ENCODE peak calls at places on chromosomes 4 and X, in eight cellular contexts. One of them, this sample, is unnamed.

GRCh38 chrX:94361241-94361640 is 687.2 kb downstream of the FAM133A start:
- DNase-seq in foreskin fibroblast: no peak
- DNase-seq in A549: no peak
- DNase-seq in IMR-90: no peak
- DNase-seq in coronary artery: no peak
- DNase-seq in endothelial cell: no peak
- DNase-seq in stomach: no peak
- DNase-seq in body of pancreas: no peak
- DNase-seq in this sample: no peak

GRCh38 chrX:20011608-20012007 is 20.7 kb upstream of the BCLAF3 start:
- DNase-seq in A549: no peak
- DNase-seq in coronary artery: no peak
- DNase-seq in foreskin fibroblast: no peak
- DNase-seq in stomach: no peak
- DNase-seq in IMR-90: no peak
- DNase-seq in body of pancreas: no peak
- DNase-seq in endothelial cell: no peak
- DNase-seq in this sample: no peak

GRCh38 chr4:53916431-53916889 is 147.9 kb downstream of the CHIC2 start:
- DNase-seq in stomach: no peak
- DNase-seq in coronary artery: no peak
- DNase-seq in endothelial cell: no peak
- DNase-seq in A549: no peak
- DNase-seq in body of pancreas: no peak
- DNase-seq in foreskin fibroblast: peak
- DNase-seq in IMR-90: peak
- DNase-seq in this sample: no peak

GRCh38 chr4:21697583-21697982 is 251.0 kb downstream of the KCNIP4 start:
- DNase-seq in endothelial cell: peak
- DNase-seq in foreskin fibroblast: peak
- DNase-seq in IMR-90: no peak
- DNase-seq in body of pancreas: no peak
- DNase-seq in A549: peak
- DNase-seq in coronary artery: no peak
- DNase-seq in stomach: peak
- DNase-seq in this sample: peak

GRCh38 chr4:25174674-25175073 is 14.4 kb upstream of the SEPSECS start:
- DNase-seq in body of pancreas: no peak
- DNase-seq in coronary artery: no peak
- DNase-seq in IMR-90: peak
- DNase-seq in A549: no peak
- DNase-seq in foreskin fibroblast: peak
- DNase-seq in stomach: no peak
- DNase-seq in endothelial cell: no peak
- DNase-seq in this sample: no peak

GRCh38 chr4:76571274-76571673 is 136.2 kb downstream of the SHROOM3 start:
- DNase-seq in stomach: no peak
- DNase-seq in A549: peak
- DNase-seq in body of pancreas: peak
- DNase-seq in IMR-90: no peak
- DNase-seq in foreskin fibroblast: no peak
- DNase-seq in endothelial cell: no peak
- DNase-seq in coronary artery: no peak
- DNase-seq in this sample: no peak

GRCh38 chrX:43333543-43333942 is 322.6 kb upstream of the MAOA start:
- DNase-seq in foreskin fibroblast: no peak
- DNase-seq in IMR-90: no peak
- DNase-seq in coronary artery: no peak
- DNase-seq in stomach: no peak
- DNase-seq in endothelial cell: no peak
- DNase-seq in A549: no peak
- DNase-seq in body of pancreas: no peak
- DNase-seq in this sample: no peak

GRCh38 chr4:167023359-167023925 is 210.9 kb downstream of the SPOCK3 start:
- DNase-seq in coronary artery: no peak
- DNase-seq in endothelial cell: no peak
- DNase-seq in stomach: no peak
- DNase-seq in foreskin fibroblast: no peak
- DNase-seq in IMR-90: no peak
- DNase-seq in body of pancreas: no peak
- DNase-seq in A549: no peak
- DNase-seq in this sample: no peak

GRCh38 chrX:154804957-154805695 is at the start of gene MPP1:
- DNase-seq in coronary artery: peak
- DNase-seq in A549: peak
- DNase-seq in body of pancreas: peak
- DNase-seq in IMR-90: peak
- DNase-seq in foreskin fibroblast: peak
- DNase-seq in endothelial cell: peak
- DNase-seq in stomach: peak
- DNase-seq in this sample: peak

GRCh38 chr4:93184093-93184492 is 644.5 kb upstream of the ATOH1 start:
- DNase-seq in coronary artery: no peak
- DNase-seq in IMR-90: no peak
- DNase-seq in body of pancreas: no peak
- DNase-seq in endothelial cell: no peak
- DNase-seq in stomach: no peak
- DNase-seq in foreskin fibroblast: no peak
- DNase-seq in A549: no peak
- DNase-seq in this sample: no peak

GRCh38 chrX:53077207-53078197 is 4.7 kb upstream of the TSPYL2 start:
- DNase-seq in body of pancreas: no peak
- DNase-seq in IMR-90: no peak
- DNase-seq in endothelial cell: no peak
- DNase-seq in stomach: no peak
- DNase-seq in foreskin fibroblast: no peak
- DNase-seq in A549: no peak
- DNase-seq in coronary artery: no peak
- DNase-seq in this sample: no peak

GRCh38 chr4:20255823-20256222 is 4.1 kb downstream of the SLIT2 start:
- DNase-seq in foreskin fibroblast: peak
- DNase-seq in endothelial cell: no peak
- DNase-seq in coronary artery: no peak
- DNase-seq in A549: no peak
- DNase-seq in body of pancreas: no peak
- DNase-seq in IMR-90: no peak
- DNase-seq in stomach: no peak
- DNase-seq in this sample: no peak

GRCh38 chr4:159655547-159655946 is 552.7 kb downstream of the RAPGEF2 start:
- DNase-seq in foreskin fibroblast: no peak
- DNase-seq in IMR-90: no peak
- DNase-seq in body of pancreas: no peak
- DNase-seq in endothelial cell: no peak
- DNase-seq in stomach: no peak
- DNase-seq in coronary artery: no peak
- DNase-seq in A549: no peak
- DNase-seq in this sample: no peak

GRCh38 chrX:24479924-24480722 is 15.0 kb downstream of the PDK3 start:
- DNase-seq in coronary artery: no peak
- DNase-seq in A549: no peak
- DNase-seq in foreskin fibroblast: no peak
- DNase-seq in stomach: no peak
- DNase-seq in endothelial cell: no peak
- DNase-seq in IMR-90: peak
- DNase-seq in body of pancreas: peak
- DNase-seq in this sample: peak

GRCh38 chr4:74805601-74806000 is 11.3 kb upstream of the BTC start:
- DNase-seq in foreskin fibroblast: peak
- DNase-seq in IMR-90: peak
- DNase-seq in coronary artery: no peak
- DNase-seq in body of pancreas: no peak
- DNase-seq in A549: peak
- DNase-seq in endothelial cell: no peak
- DNase-seq in stomach: no peak
- DNase-seq in this sample: no peak

GRCh38 chr4:123564758-123565346 is 168.3 kb downstream of the SPRY1 start:
- DNase-seq in stomach: peak
- DNase-seq in body of pancreas: peak
- DNase-seq in IMR-90: peak
- DNase-seq in coronary artery: no peak
- DNase-seq in endothelial cell: peak
- DNase-seq in foreskin fibroblast: peak
- DNase-seq in A549: peak
- DNase-seq in this sample: peak

GRCh38 chr4:123562994-123563745 is 166.6 kb downstream of the SPRY1 start:
- DNase-seq in stomach: no peak
- DNase-seq in endothelial cell: no peak
- DNase-seq in foreskin fibroblast: peak
- DNase-seq in coronary artery: no peak
- DNase-seq in IMR-90: peak
- DNase-seq in A549: no peak
- DNase-seq in body of pancreas: no peak
- DNase-seq in this sample: no peak

GRCh38 chr4:123559955-123560669 is 163.5 kb downstream of the SPRY1 start:
- DNase-seq in stomach: no peak
- DNase-seq in coronary artery: no peak
- DNase-seq in A549: no peak
- DNase-seq in IMR-90: peak
- DNase-seq in body of pancreas: no peak
- DNase-seq in endothelial cell: no peak
- DNase-seq in foreskin fibroblast: peak
- DNase-seq in this sample: no peak

GRCh38 chr4:123558865-123559264 is 162.3 kb downstream of the SPRY1 start:
- DNase-seq in body of pancreas: no peak
- DNase-seq in A549: no peak
- DNase-seq in foreskin fibroblast: no peak
- DNase-seq in IMR-90: no peak
- DNase-seq in stomach: no peak
- DNase-seq in coronary artery: no peak
- DNase-seq in endothelial cell: no peak
- DNase-seq in this sample: no peak

GRCh38 chr4:123561525-123561924 is 164.9 kb downstream of the SPRY1 start:
- DNase-seq in body of pancreas: no peak
- DNase-seq in stomach: no peak
- DNase-seq in IMR-90: no peak
- DNase-seq in foreskin fibroblast: peak
- DNase-seq in endothelial cell: no peak
- DNase-seq in A549: no peak
- DNase-seq in coronary artery: no peak
- DNase-seq in this sample: no peak
- TF ChIP-seq CTCF in body of pancreas: no peak
- TF ChIP-seq CTCF in stomach: no peak
- TF ChIP-seq CTCF in IMR-90: no peak
- TF ChIP-seq CTCF in foreskin fibroblast: no peak
- TF ChIP-seq CTCF in endothelial cell: no peak
- TF ChIP-seq CTCF in A549: no peak
- TF ChIP-seq CTCF in coronary artery: no peak
- TF ChIP-seq CTCF in this sample: no peak

DNA sequence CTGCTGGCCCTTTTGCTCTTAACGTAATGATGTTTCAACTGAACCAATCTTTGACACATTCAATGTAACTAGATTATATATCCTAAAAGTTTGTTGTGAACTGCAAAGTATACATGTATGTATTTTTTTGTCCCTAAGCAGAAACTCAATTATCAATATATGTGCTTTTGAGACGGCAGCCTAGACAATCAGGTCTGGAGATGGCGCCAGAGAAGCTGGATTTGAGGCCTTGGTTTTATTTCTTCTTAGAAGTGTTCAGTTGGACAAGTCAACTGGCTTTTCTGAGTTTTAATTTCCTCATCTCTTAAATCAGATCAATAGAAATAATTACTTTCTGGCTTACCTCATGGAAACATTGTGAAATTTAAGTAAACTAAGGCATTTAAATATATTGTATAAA is 62.5 kb downstream of the DCAF8L1 start:
- DNase-seq in stomach: no peak
- DNase-seq in body of pancreas: peak
- DNase-seq in foreskin fibroblast: no peak
- DNase-seq in endothelial cell: no peak
- DNase-seq in coronary artery: no peak
- DNase-seq in A549: peak
- DNase-seq in IMR-90: peak
- DNase-seq in this sample: peak
- TF ChIP-seq CTCF in stomach: no peak
- TF ChIP-seq CTCF in body of pancreas: no peak
- TF ChIP-seq CTCF in foreskin fibroblast: no peak
- TF ChIP-seq CTCF in endothelial cell: no peak
- TF ChIP-seq CTCF in coronary artery: no peak
- TF ChIP-seq CTCF in A549: no peak
- TF ChIP-seq CTCF in IMR-90: peak
- TF ChIP-seq CTCF in this sample: no peak

GRCh38 chr4:139582044-139582443 is 26.0 kb upstream of the SETD7 start:
- DNase-seq in stomach: no peak
- DNase-seq in IMR-90: peak
- DNase-seq in body of pancreas: no peak
- DNase-seq in endothelial cell: no peak
- DNase-seq in foreskin fibroblast: peak
- DNase-seq in coronary artery: no peak
- DNase-seq in A549: no peak
- DNase-seq in this sample: no peak
- TF ChIP-seq CTCF in stomach: no peak
- TF ChIP-seq CTCF in IMR-90: peak
- TF ChIP-seq CTCF in body of pancreas: no peak
- TF ChIP-seq CTCF in endothelial cell: no peak
- TF ChIP-seq CTCF in foreskin fibroblast: no peak
- TF ChIP-seq CTCF in coronary artery: no peak
- TF ChIP-seq CTCF in A549: peak
- TF ChIP-seq CTCF in this sample: no peak

DNA sequence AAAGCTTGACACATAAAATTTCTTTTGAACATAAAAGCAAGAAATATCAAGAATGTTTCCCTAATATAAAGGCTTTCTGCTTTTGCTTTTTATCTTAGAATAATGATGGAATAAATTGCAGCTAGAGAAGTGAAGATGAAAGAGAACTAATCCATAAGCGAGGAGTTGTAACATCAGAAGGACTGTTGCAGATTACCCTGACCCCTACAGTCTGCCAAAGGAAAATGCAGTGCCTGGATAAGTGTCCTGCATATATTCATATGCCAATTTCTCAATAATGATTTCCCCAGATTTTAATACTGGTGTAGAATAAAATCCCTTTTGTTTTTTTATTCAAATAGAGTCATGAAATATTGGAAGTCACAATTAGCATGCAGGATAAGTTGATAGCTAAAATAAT is 115.9 kb downstream of the MAGEC2 start:
- DNase-seq in coronary artery: no peak
- DNase-seq in IMR-90: peak
- DNase-seq in endothelial cell: no peak
- DNase-seq in foreskin fibroblast: peak
- DNase-seq in body of pancreas: no peak
- DNase-seq in A549: peak
- DNase-seq in stomach: no peak
- DNase-seq in this sample: no peak
- TF ChIP-seq CTCF in coronary artery: peak
- TF ChIP-seq CTCF in IMR-90: peak
- TF ChIP-seq CTCF in endothelial cell: no peak
- TF ChIP-seq CTCF in foreskin fibroblast: no peak
- TF ChIP-seq CTCF in body of pancreas: no peak
- TF ChIP-seq CTCF in A549: peak
- TF ChIP-seq CTCF in stomach: no peak
- TF ChIP-seq CTCF in this sample: peak

DNA sequence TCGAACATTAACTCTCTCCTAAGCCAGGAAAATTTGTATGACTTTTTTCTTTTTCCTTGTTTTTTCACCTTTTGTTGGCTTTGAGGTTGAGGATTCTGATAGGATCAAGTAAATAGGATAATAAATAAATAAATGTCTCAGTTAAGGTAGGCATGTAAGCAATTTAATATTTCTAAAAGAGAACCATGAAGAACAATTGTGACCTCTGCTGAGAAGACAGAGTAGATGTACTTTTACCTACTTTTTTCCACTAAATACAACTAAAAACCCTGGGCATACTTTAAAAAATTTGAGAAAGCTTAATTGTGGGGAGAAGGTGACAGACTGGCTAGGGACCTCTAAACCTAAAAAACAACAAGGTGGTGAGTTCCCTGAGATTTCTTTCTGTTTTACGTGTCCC is 31.6 kb upstream of the CLNK start:
- DNase-seq in IMR-90: no peak
- DNase-seq in body of pancreas: no peak
- DNase-seq in coronary artery: no peak
- DNase-seq in stomach: no peak
- DNase-seq in endothelial cell: no peak
- DNase-seq in foreskin fibroblast: peak
- DNase-seq in A549: no peak
- DNase-seq in this sample: no peak
- TF ChIP-seq CTCF in IMR-90: peak
- TF ChIP-seq CTCF in body of pancreas: no peak
- TF ChIP-seq CTCF in coronary artery: no peak
- TF ChIP-seq CTCF in stomach: no peak
- TF ChIP-seq CTCF in endothelial cell: no peak
- TF ChIP-seq CTCF in foreskin fibroblast: no peak
- TF ChIP-seq CTCF in A549: no peak
- TF ChIP-seq CTCF in this sample: no peak

This sample was measured in glutamatergic neuron.